ENCODE peak calls at places on chromosome 16, in ten cellular contexts. One of them, this sample, is unnamed.
A peak's percentile ranks its signal among the peaks of the same experiment; 100 is the strongest.

GRCh38 chr16:84704253-84704652 is 4.5 kb downstream of the USP10 start:
- DNase-seq in uterus: no peak
- DNase-seq in natural killer cell: no peak
- DNase-seq in progenitor cell of endocrine pancreas: no peak
- DNase-seq in bronchial epithelial cell: no peak
- DNase-seq in mesothelial cell of epicardium: no peak
- DNase-seq in pancreas: no peak
- DNase-seq in fibroblast of mammary gland: no peak
- DNase-seq in colonic mucosa: no peak
- DNase-seq in tibial artery: no peak
- DNase-seq in this sample: no peak

GRCh38 chr16:58449306-58449705 is 50.6 kb upstream of the NDRG4 start:
- DNase-seq in tibial artery: no peak
- DNase-seq in pancreas: no peak
- DNase-seq in uterus: no peak
- DNase-seq in fibroblast of mammary gland: no peak
- DNase-seq in natural killer cell: no peak
- DNase-seq in colonic mucosa: no peak
- DNase-seq in bronchial epithelial cell: no peak
- DNase-seq in mesothelial cell of epicardium: no peak
- DNase-seq in progenitor cell of endocrine pancreas: no peak
- DNase-seq in this sample: no peak

GRCh38 chr16:71722801-71723536 is 1.5 kb downstream of the PHLPP2 start:
- DNase-seq in natural killer cell: peak; percentile 33
- DNase-seq in tibial artery: peak; percentile 70
- DNase-seq in mesothelial cell of epicardium: peak; percentile 86
- DNase-seq in uterus: peak; percentile 67
- DNase-seq in pancreas: peak; percentile 84
- DNase-seq in fibroblast of mammary gland: peak; percentile 51
- DNase-seq in colonic mucosa: peak; percentile 84
- DNase-seq in bronchial epithelial cell: peak; percentile 52
- DNase-seq in progenitor cell of endocrine pancreas: peak; percentile 62
- DNase-seq in this sample: peak; percentile 93

GRCh38 chr16:87874639-87875472 is 5.5 kb upstream of the SLC7A5 start:
- DNase-seq in uterus: no peak
- DNase-seq in progenitor cell of endocrine pancreas: no peak
- DNase-seq in pancreas: no peak
- DNase-seq in fibroblast of mammary gland: no peak
- DNase-seq in tibial artery: no peak
- DNase-seq in mesothelial cell of epicardium: no peak
- DNase-seq in bronchial epithelial cell: no peak
- DNase-seq in colonic mucosa: no peak
- DNase-seq in natural killer cell: no peak
- DNase-seq in this sample: no peak

GRCh38 chr16:70157105-70157476 is 16.5 kb upstream of the CLEC18C start:
- DNase-seq in pancreas: peak; percentile 45
- DNase-seq in mesothelial cell of epicardium: no peak
- DNase-seq in fibroblast of mammary gland: no peak
- DNase-seq in progenitor cell of endocrine pancreas: no peak
- DNase-seq in uterus: no peak
- DNase-seq in natural killer cell: no peak
- DNase-seq in bronchial epithelial cell: no peak
- DNase-seq in tibial artery: no peak
- DNase-seq in colonic mucosa: peak; percentile 14
- DNase-seq in this sample: no peak

GRCh38 chr16:73172621-73173312 is 124.8 kb upstream of the ZFHX3 start:
- DNase-seq in tibial artery: peak; percentile 66
- DNase-seq in mesothelial cell of epicardium: peak; percentile 74
- DNase-seq in colonic mucosa: peak; percentile 88
- DNase-seq in progenitor cell of endocrine pancreas: no peak
- DNase-seq in bronchial epithelial cell: peak; percentile 38
- DNase-seq in uterus: peak; percentile 85
- DNase-seq in natural killer cell: no peak
- DNase-seq in fibroblast of mammary gland: peak; percentile 99
- DNase-seq in pancreas: peak; percentile 81
- DNase-seq in this sample: peak; percentile 95

GRCh38 chr16:53999841-54000240 is 286.7 kb downstream of the IRX3 start:
- DNase-seq in uterus: no peak
- DNase-seq in fibroblast of mammary gland: peak; percentile 28
- DNase-seq in progenitor cell of endocrine pancreas: no peak
- DNase-seq in bronchial epithelial cell: peak; percentile 52
- DNase-seq in mesothelial cell of epicardium: no peak
- DNase-seq in natural killer cell: no peak
- DNase-seq in colonic mucosa: no peak
- DNase-seq in tibial artery: no peak
- DNase-seq in pancreas: no peak
- DNase-seq in this sample: no peak

GRCh38 chr16:28923652-28924398 is 1.2 kb downstream of the RABEP2 start:
- DNase-seq in uterus: no peak
- DNase-seq in natural killer cell: no peak
- DNase-seq in colonic mucosa: peak; percentile 63
- DNase-seq in mesothelial cell of epicardium: no peak
- DNase-seq in pancreas: no peak
- DNase-seq in tibial artery: no peak
- DNase-seq in progenitor cell of endocrine pancreas: no peak
- DNase-seq in bronchial epithelial cell: no peak
- DNase-seq in fibroblast of mammary gland: no peak
- DNase-seq in this sample: no peak

GRCh38 chr16:29745126-29745852 is 501 bp downstream of the C16orf54 start:
- DNase-seq in uterus: no peak
- DNase-seq in bronchial epithelial cell: no peak
- DNase-seq in tibial artery: no peak
- DNase-seq in colonic mucosa: peak; percentile 29
- DNase-seq in pancreas: no peak
- DNase-seq in mesothelial cell of epicardium: no peak
- DNase-seq in fibroblast of mammary gland: no peak
- DNase-seq in natural killer cell: no peak
- DNase-seq in progenitor cell of endocrine pancreas: no peak
- DNase-seq in this sample: no peak

GRCh38 chr16:9072806-9073341 is 18.6 kb upstream of the HAPSTR1 start:
- DNase-seq in colonic mucosa: no peak
- DNase-seq in mesothelial cell of epicardium: no peak
- DNase-seq in fibroblast of mammary gland: peak; percentile 94
- DNase-seq in pancreas: no peak
- DNase-seq in tibial artery: no peak
- DNase-seq in progenitor cell of endocrine pancreas: no peak
- DNase-seq in natural killer cell: no peak
- DNase-seq in uterus: no peak
- DNase-seq in bronchial epithelial cell: peak; percentile 94
- DNase-seq in this sample: no peak

GRCh38 chr16:66925322-66925840 is at the start of gene RRAD:
- DNase-seq in progenitor cell of endocrine pancreas: no peak
- DNase-seq in uterus: peak; percentile 70
- DNase-seq in mesothelial cell of epicardium: no peak
- DNase-seq in natural killer cell: peak; percentile 26
- DNase-seq in colonic mucosa: no peak
- DNase-seq in pancreas: no peak
- DNase-seq in bronchial epithelial cell: no peak
- DNase-seq in fibroblast of mammary gland: no peak
- DNase-seq in tibial artery: peak; percentile 76
- DNase-seq in this sample: no peak

GRCh38 chr16:3283525-3284447 is 495 bp downstream of the ZNF263 start:
- DNase-seq in fibroblast of mammary gland: no peak
- DNase-seq in natural killer cell: no peak
- DNase-seq in pancreas: no peak
- DNase-seq in bronchial epithelial cell: no peak
- DNase-seq in uterus: no peak
- DNase-seq in tibial artery: no peak
- DNase-seq in colonic mucosa: no peak
- DNase-seq in progenitor cell of endocrine pancreas: peak; percentile 9
- DNase-seq in mesothelial cell of epicardium: no peak
- DNase-seq in this sample: no peak

GRCh38 chr16:35102780-35103403 is 1643.5 kb downstream of the TP53TG3F start:
- DNase-seq in bronchial epithelial cell: no peak
- DNase-seq in progenitor cell of endocrine pancreas: no peak
- DNase-seq in fibroblast of mammary gland: no peak
- DNase-seq in mesothelial cell of epicardium: no peak
- DNase-seq in pancreas: no peak
- DNase-seq in colonic mucosa: no peak
- DNase-seq in uterus: no peak
- DNase-seq in tibial artery: no peak
- DNase-seq in natural killer cell: no peak
- DNase-seq in this sample: no peak

GRCh38 chr16:89863741-89864391 is 9.5 kb upstream of the TCF25 start:
- DNase-seq in bronchial epithelial cell: peak; percentile 49
- DNase-seq in uterus: no peak
- DNase-seq in fibroblast of mammary gland: peak; percentile 25
- DNase-seq in colonic mucosa: no peak
- DNase-seq in progenitor cell of endocrine pancreas: no peak
- DNase-seq in pancreas: no peak
- DNase-seq in tibial artery: no peak
- DNase-seq in mesothelial cell of epicardium: no peak
- DNase-seq in natural killer cell: no peak
- DNase-seq in this sample: no peak

GRCh38 chr16:84827131-84827574 is 7.4 kb downstream of the CRISPLD2 start:
- DNase-seq in pancreas: no peak
- DNase-seq in mesothelial cell of epicardium: no peak
- DNase-seq in bronchial epithelial cell: no peak
- DNase-seq in progenitor cell of endocrine pancreas: no peak
- DNase-seq in colonic mucosa: no peak
- DNase-seq in fibroblast of mammary gland: peak; percentile 71
- DNase-seq in uterus: peak; percentile 57
- DNase-seq in tibial artery: no peak
- DNase-seq in natural killer cell: no peak
- DNase-seq in this sample: no peak

DNA sequence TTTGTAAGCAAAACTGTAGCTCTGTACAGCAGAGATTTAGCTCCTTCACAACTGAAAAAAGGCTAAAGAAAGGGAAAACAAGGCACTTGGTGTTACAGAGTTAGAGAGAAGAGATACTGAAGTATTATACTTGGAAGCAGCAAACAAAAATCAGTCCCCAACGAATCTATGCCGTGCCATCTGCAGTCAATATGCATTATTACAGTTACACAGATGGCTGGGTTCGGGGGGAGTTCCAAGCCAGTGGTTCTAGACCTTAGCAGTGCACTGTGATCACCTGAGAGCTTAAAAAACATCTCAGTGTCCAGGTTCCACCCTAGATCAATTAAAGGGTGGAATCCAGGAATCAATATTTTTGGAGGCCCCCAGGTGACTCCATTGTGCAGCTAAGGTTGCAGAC is 489.9 kb downstream of the SHISA9 start:
- DNase-seq in pancreas: no peak
- DNase-seq in colonic mucosa: no peak
- DNase-seq in bronchial epithelial cell: no peak
- DNase-seq in natural killer cell: no peak
- DNase-seq in uterus: no peak
- DNase-seq in fibroblast of mammary gland: no peak
- DNase-seq in mesothelial cell of epicardium: no peak
- DNase-seq in tibial artery: no peak
- DNase-seq in progenitor cell of endocrine pancreas: no peak
- DNase-seq in this sample: no peak
- TF ChIP-seq CTCF in pancreas: no peak
- TF ChIP-seq CTCF in colonic mucosa: no peak
- TF ChIP-seq CTCF in bronchial epithelial cell: no peak
- TF ChIP-seq CTCF in natural killer cell: no peak
- TF ChIP-seq CTCF in uterus: no peak
- TF ChIP-seq CTCF in fibroblast of mammary gland: no peak
- TF ChIP-seq CTCF in mesothelial cell of epicardium: no peak
- TF ChIP-seq CTCF in tibial artery: no peak
- TF ChIP-seq CTCF in progenitor cell of endocrine pancreas: no peak
- TF ChIP-seq CTCF in this sample: no peak

GRCh38 chr16:11795887-11796226 is 1.2 kb downstream of the ZC3H7A start:
- DNase-seq in mesothelial cell of epicardium: no peak
- DNase-seq in natural killer cell: no peak
- DNase-seq in bronchial epithelial cell: no peak
- DNase-seq in progenitor cell of endocrine pancreas: no peak
- DNase-seq in fibroblast of mammary gland: no peak
- DNase-seq in colonic mucosa: no peak
- DNase-seq in pancreas: peak; percentile 41
- DNase-seq in uterus: no peak
- DNase-seq in tibial artery: no peak
- DNase-seq in this sample: no peak

GRCh38 chr16:11796227-11797165 is 562 bp downstream of the ZC3H7A start:
- DNase-seq in progenitor cell of endocrine pancreas: peak; percentile 36
- DNase-seq in fibroblast of mammary gland: peak; percentile 46
- DNase-seq in bronchial epithelial cell: no peak
- DNase-seq in colonic mucosa: peak; percentile 73
- DNase-seq in mesothelial cell of epicardium: peak; percentile 40
- DNase-seq in tibial artery: peak; percentile 73
- DNase-seq in natural killer cell: peak; percentile 33
- DNase-seq in uterus: peak; percentile 64
- DNase-seq in pancreas: peak; percentile 80
- DNase-seq in this sample: peak; percentile 85

GRCh38 chr16:11794447-11794846 is 2.6 kb downstream of the ZC3H7A start:
- DNase-seq in progenitor cell of endocrine pancreas: no peak
- DNase-seq in uterus: no peak
- DNase-seq in tibial artery: no peak
- DNase-seq in natural killer cell: no peak
- DNase-seq in mesothelial cell of epicardium: no peak
- DNase-seq in fibroblast of mammary gland: no peak
- DNase-seq in colonic mucosa: no peak
- DNase-seq in bronchial epithelial cell: no peak
- DNase-seq in pancreas: no peak
- DNase-seq in this sample: no peak

GRCh38 chr16:11793840-11794239 is 3.2 kb downstream of the ZC3H7A start:
- DNase-seq in uterus: no peak
- DNase-seq in fibroblast of mammary gland: no peak
- DNase-seq in colonic mucosa: peak; percentile 38
- DNase-seq in progenitor cell of endocrine pancreas: no peak
- DNase-seq in bronchial epithelial cell: no peak
- DNase-seq in tibial artery: no peak
- DNase-seq in pancreas: no peak
- DNase-seq in natural killer cell: no peak
- DNase-seq in mesothelial cell of epicardium: no peak
- DNase-seq in this sample: no peak

GRCh38 chr16:11794991-11795886 is 1.8 kb downstream of the ZC3H7A start:
- DNase-seq in fibroblast of mammary gland: peak; percentile 41
- DNase-seq in natural killer cell: no peak
- DNase-seq in mesothelial cell of epicardium: no peak
- DNase-seq in pancreas: peak; percentile 33
- DNase-seq in progenitor cell of endocrine pancreas: no peak
- DNase-seq in tibial artery: no peak
- DNase-seq in uterus: no peak
- DNase-seq in colonic mucosa: peak; percentile 26
- DNase-seq in bronchial epithelial cell: no peak
- DNase-seq in this sample: no peak
- TF ChIP-seq CTCF in fibroblast of mammary gland: no peak
- TF ChIP-seq CTCF in natural killer cell: no peak
- TF ChIP-seq CTCF in mesothelial cell of epicardium: no peak
- TF ChIP-seq CTCF in pancreas: no peak
- TF ChIP-seq CTCF in progenitor cell of endocrine pancreas: no peak
- TF ChIP-seq CTCF in tibial artery: no peak
- TF ChIP-seq CTCF in uterus: no peak
- TF ChIP-seq CTCF in colonic mucosa: no peak
- TF ChIP-seq CTCF in bronchial epithelial cell: no peak
- TF ChIP-seq CTCF in this sample: no peak

GRCh38 chr16:495127-495748 is 32.3 kb upstream of the CAPN15 start:
- DNase-seq in natural killer cell: no peak
- DNase-seq in uterus: no peak
- DNase-seq in bronchial epithelial cell: peak; percentile 31
- DNase-seq in pancreas: no peak
- DNase-seq in mesothelial cell of epicardium: no peak
- DNase-seq in tibial artery: no peak
- DNase-seq in colonic mucosa: no peak
- DNase-seq in progenitor cell of endocrine pancreas: no peak
- DNase-seq in fibroblast of mammary gland: peak; percentile 49
- DNase-seq in this sample: no peak
- TF ChIP-seq CTCF in natural killer cell: no peak
- TF ChIP-seq CTCF in uterus: peak; percentile 18
- TF ChIP-seq CTCF in bronchial epithelial cell: peak; percentile 45
- TF ChIP-seq CTCF in pancreas: no peak
- TF ChIP-seq CTCF in mesothelial cell of epicardium: no peak
- TF ChIP-seq CTCF in tibial artery: peak; percentile 30
- TF ChIP-seq CTCF in colonic mucosa: peak; percentile 30
- TF ChIP-seq CTCF in progenitor cell of endocrine pancreas: peak; percentile 40
- TF ChIP-seq CTCF in fibroblast of mammary gland: peak; percentile 53
- TF ChIP-seq CTCF in this sample: peak; percentile 43

GRCh38 chr16:10078541-10078949 is 103.7 kb downstream of the GRIN2A start:
- DNase-seq in bronchial epithelial cell: no peak
- DNase-seq in progenitor cell of endocrine pancreas: no peak
- DNase-seq in pancreas: no peak
- DNase-seq in uterus: no peak
- DNase-seq in natural killer cell: no peak
- DNase-seq in mesothelial cell of epicardium: no peak
- DNase-seq in colonic mucosa: no peak
- DNase-seq in tibial artery: no peak
- DNase-seq in fibroblast of mammary gland: no peak
- DNase-seq in this sample: no peak
- TF ChIP-seq CTCF in bronchial epithelial cell: no peak
- TF ChIP-seq CTCF in progenitor cell of endocrine pancreas: peak; percentile 31
- TF ChIP-seq CTCF in pancreas: no peak
- TF ChIP-seq CTCF in uterus: no peak
- TF ChIP-seq CTCF in natural killer cell: no peak
- TF ChIP-seq CTCF in mesothelial cell of epicardium: no peak
- TF ChIP-seq CTCF in colonic mucosa: no peak
- TF ChIP-seq CTCF in tibial artery: no peak
- TF ChIP-seq CTCF in fibroblast of mammary gland: no peak
- TF ChIP-seq CTCF in this sample: no peak

This sample was measured in osteocyte.